ENCODE peak calls at places on chromosomes 1 and 21, in five cellular contexts. R is osteocyte, N is mucosa of descending colon, Q is ovary, D is A673. M is an unnamed sample.

GRCh38 chr1:208179303-208179702 is 64.9 kb downstream of the PLXNA2 start:
- DNase-seq in R (no peak), N (peak; percentile 45), Q (peak; percentile 59), D (no peak), M (no peak)

GRCh38 chr1:85463666-85464496 is 1.1 kb downstream of the DDAH1 start:
- DNase-seq in R (no peak), N (no peak), Q (no peak), D (peak; percentile 31), M (peak; percentile 69)

GRCh38 chr1:153550827-153551512 is 1.9 kb upstream of the S100A3 start:
- DNase-seq in R (no peak), N (peak; percentile 25), Q (no peak), D (no peak), M (no peak)

GRCh38 chr1:233938476-233938875 is 34.0 kb downstream of the SLC35F3 start:
- DNase-seq in R (no peak), N (no peak), Q (no peak), D (no peak), M (no peak)

GRCh38 chr1:2820731-2821372 is 19.4 kb upstream of the TTC34 start:
- DNase-seq in R (no peak), N (no peak), Q (no peak), D (no peak), M (no peak)

GRCh38 chr21:16794944-16795343 is 717.9 kb upstream of the CXADR start:
- DNase-seq in R (no peak), N (no peak), Q (peak; percentile 30), D (no peak), M (no peak)

GRCh38 chr1:154404511-154404931 is 622 bp upstream of the IL6R start:
- DNase-seq in R (no peak), N (peak; percentile 31), Q (peak; percentile 30), D (no peak), M (no peak)

GRCh38 chr21:23607782-23608181 is 1999.5 kb downstream of the MRPL39 start:
- DNase-seq in R (no peak), N (no peak), Q (no peak), D (no peak), M (no peak)

GRCh38 chr1:170145691-170146676 is at the start of gene NTMT2:
- DNase-seq in R (no peak), N (no peak), Q (no peak), D (peak; percentile 96), M (no peak)

GRCh38 chr1:160070243-160071163 is 543 bp upstream of the KCNJ10 start:
- DNase-seq in R (no peak), N (peak; percentile 73), Q (peak; percentile 67), D (peak; percentile 86), M (peak; percentile 76)

GRCh38 chr21:37009740-37010341 is 3.3 kb downstream of the RIPPLY3 start:
- DNase-seq in R (peak; percentile 96), N (peak; percentile 92), Q (peak; percentile 83), D (peak; percentile 94), M (peak; percentile 90)

GRCh38 chr21:16330340-16331319 is 600.8 kb downstream of the USP25 start:
- DNase-seq in R (no peak), N (no peak), Q (no peak), D (peak; percentile 65), M (no peak)

GRCh38 chr1:168004531-168004930 is 67.7 kb upstream of the MPC2 start:
- DNase-seq in R (no peak), N (no peak), Q (no peak), D (no peak), M (no peak)

GRCh38 chr21:38696617-38697016 is 109.1 kb upstream of the ETS2 start:
- DNase-seq in R (no peak), N (no peak), Q (no peak), D (no peak), M (no peak)
- TF ChIP-seq CTCF in R (no peak), N (no peak), Q (no peak), D (no peak), M (no peak)

GRCh38 chr1:203031467-203031866 is 5.2 kb downstream of the PPFIA4 start:
- DNase-seq in R (no peak), N (no peak), Q (no peak), D (peak; percentile 33), M (no peak)

GRCh38 chr1:203026666-203027663 is 674 bp downstream of the PPFIA4 start:
- DNase-seq in R (no peak), N (peak; percentile 52), Q (peak; percentile 40), D (no peak), M (no peak)

GRCh38 chr1:203028784-203029553 is 2.7 kb downstream of the PPFIA4 start:
- DNase-seq in R (no peak), N (no peak), Q (peak; percentile 17), D (no peak), M (no peak)

GRCh38 chr1:203028067-203028783 is 1.9 kb downstream of the PPFIA4 start:
- DNase-seq in R (no peak), N (no peak), Q (no peak), D (no peak), M (no peak)

GRCh38 chr1:203025721-203026665 is at the start of gene PPFIA4:
- DNase-seq in R (peak; percentile 94), N (peak; percentile 93), Q (peak; percentile 94), D (peak; percentile 92), M (peak; percentile 94)
- TF ChIP-seq CTCF in R (no peak), N (no peak), Q (no peak), D (no peak), M (no peak)

GRCh38 chr1:25238046-25238445 is 5.7 kb upstream of the SYF2 start:
- DNase-seq in R (no peak), N (no peak), Q (no peak), D (no peak), M (no peak)

GRCh38 chr1:25232027-25232865 is at the start of gene SYF2:
- DNase-seq in R (peak; percentile 95), N (peak; percentile 90), Q (peak; percentile 91), D (peak; percentile 97), M (peak; percentile 88)

GRCh38 chr1:25232866-25233784 is 823 bp upstream of the SYF2 start:
- DNase-seq in R (no peak), N (peak; percentile 81), Q (peak; percentile 64), D (peak; percentile 81), M (no peak)
- TF ChIP-seq CTCF in R (no peak), N (no peak), Q (no peak), D (no peak), M (no peak)

GRCh38 chr1:229323885-229324553 is 18.8 kb downstream of the CCSAP start:
- DNase-seq in R (no peak), N (no peak), Q (no peak), D (no peak), M (no peak)

GRCh38 chr1:229325873-229326502 is 16.9 kb downstream of the CCSAP start:
- DNase-seq in R (no peak), N (no peak), Q (no peak), D (no peak), M (no peak)

GRCh38 chr1:229328598-229329362 is 14.1 kb downstream of the CCSAP start:
- DNase-seq in R (no peak), N (no peak), Q (no peak), D (no peak), M (no peak)

GRCh38 chr1:229325401-229325800 is 17.4 kb downstream of the CCSAP start:
- DNase-seq in R (no peak), N (no peak), Q (no peak), D (no peak), M (no peak)

DNA sequence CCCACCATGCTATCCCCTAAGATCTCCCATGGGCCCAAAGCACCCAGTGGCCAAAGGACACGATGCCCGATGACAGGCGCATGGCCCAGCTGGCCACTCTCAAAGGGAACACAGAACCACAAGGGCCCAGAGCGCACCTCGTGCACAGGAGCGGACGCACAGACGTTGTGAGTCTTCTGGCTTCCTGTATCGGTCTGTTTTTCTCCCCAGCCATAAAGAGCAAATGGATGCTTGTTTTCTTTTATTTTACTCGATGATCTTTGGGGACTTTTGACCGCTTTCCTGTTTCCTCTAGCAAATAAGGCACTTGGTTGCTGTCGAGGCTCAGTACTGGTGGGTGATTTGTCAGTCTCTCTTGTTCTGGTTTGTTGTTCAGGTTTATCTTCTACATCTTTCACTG is 16.2 kb downstream of the CCSAP start:
- DNase-seq in R (no peak), N (no peak), Q (no peak), D (no peak), M (no peak)
- TF ChIP-seq CTCF in R (no peak), N (no peak), Q (no peak), D (no peak), M (no peak)

GRCh38 chr1:17653728-17654351 is 101.3 kb upstream of the ACTL8 start:
- DNase-seq in R (no peak), N (no peak), Q (peak; percentile 55), D (peak; percentile 45), M (peak; percentile 79)
- TF ChIP-seq CTCF in R (peak; percentile 89), N (peak; percentile 8), Q (peak; percentile 18), D (peak; percentile 88), M (peak; percentile 88)

GRCh38 chr1:225811622-225812487 is 1.9 kb downstream of the EPHX1 start:
- DNase-seq in R (no peak), N (no peak), Q (peak; percentile 50), D (peak; percentile 76), M (no peak)
- TF ChIP-seq CTCF in R (peak; percentile 35), N (no peak), Q (no peak), D (peak; percentile 74), M (peak; percentile 56)

DNA sequence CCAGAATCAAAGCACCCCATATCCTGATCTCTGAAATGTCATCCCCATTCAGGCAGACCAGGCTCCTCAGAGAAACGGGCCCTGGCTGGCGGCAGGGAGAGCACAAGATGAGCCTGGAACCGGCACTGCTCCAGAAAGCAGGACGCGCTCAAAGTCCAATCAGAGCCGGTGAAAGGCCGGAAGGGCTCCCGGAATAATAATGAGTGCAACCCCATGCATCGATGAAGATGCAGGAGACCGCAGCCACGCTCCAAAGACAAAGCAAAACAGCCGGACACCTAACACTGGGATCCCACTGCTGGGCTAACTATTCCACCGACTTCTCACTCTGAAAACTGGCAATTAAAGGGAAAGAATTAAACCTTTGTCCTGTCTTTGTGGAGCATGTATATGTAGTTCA is 95.5 kb downstream of the NPHP4 start:
- DNase-seq in R (no peak), N (no peak), Q (no peak), D (no peak), M (no peak)
- TF ChIP-seq CTCF in R (no peak), N (no peak), Q (no peak), D (no peak), M (no peak)

GRCh38 chr1:28244549-28245251 is 8.8 kb downstream of the ATP5IF1 start:
- DNase-seq in R (no peak), N (no peak), Q (no peak), D (no peak), M (no peak)
- TF ChIP-seq CTCF in R (no peak), N (no peak), Q (no peak), D (no peak), M (no peak)

GRCh38 chr1:56189946-56190920 is 389.1 kb downstream of the PLPP3 start:
- DNase-seq in R (no peak), N (no peak), Q (no peak), D (peak; percentile 9), M (no peak)
- TF ChIP-seq CTCF in R (peak; percentile 42), N (no peak), Q (no peak), D (peak; percentile 37), M (peak; percentile 67)

M was measured in type B pancreatic cell.